ENCODE peak calls at places on chromosomes 6 and 20, in seven cellular contexts. N, L, F, U, T, J and G are unnamed samples.

GRCh38 chr6:43436577-43437282 is 9.4 kb downstream of the ABCC10 start:
- DNase-seq in N (peak), L (peak), F (no peak), U (peak), T (no peak), J (peak), G (peak)

GRCh38 chr20:12372557-12372956 is 454.9 kb downstream of the BTBD3 start:
- DNase-seq in N (no peak), L (no peak), F (no peak), U (no peak), T (no peak), J (no peak), G (no peak)

GRCh38 chr20:50230871-50231270 is 40.2 kb downstream of the CEBPB start:
- DNase-seq in N (no peak), L (no peak), F (no peak), U (no peak), T (no peak), J (no peak), G (no peak)

GRCh38 chr6:35496851-35497570 is at the start of gene TEAD3:
- DNase-seq in N (no peak), L (peak), F (peak), U (peak), T (peak), J (peak), G (peak)

GRCh38 chr6:71886184-71887005 is at the start of gene RIMS1:
- DNase-seq in N (no peak), L (peak), F (peak), U (no peak), T (peak), J (peak), G (peak)

GRCh38 chr6:27752038-27752885 is 159.9 kb downstream of the OR2B2 start:
- DNase-seq in N (peak), L (peak), F (peak), U (peak), T (peak), J (peak), G (no peak)

GRCh38 chr20:23205221-23205620 is 119.1 kb upstream of the CD93 start:
- DNase-seq in N (no peak), L (no peak), F (no peak), U (no peak), T (no peak), J (no peak), G (no peak)

GRCh38 chr6:134299236-134299635 is 18.7 kb downstream of the SGK1 start:
- DNase-seq in N (peak), L (no peak), F (no peak), U (peak), T (no peak), J (peak), G (no peak)

GRCh38 chr6:151784441-151785214 is 22.9 kb upstream of the ESR1 start:
- DNase-seq in N (no peak), L (no peak), F (no peak), U (no peak), T (no peak), J (no peak), G (no peak)

GRCh38 chr6:53624491-53624890 is 41.1 kb downstream of the KLHL31 start:
- DNase-seq in N (no peak), L (no peak), F (no peak), U (no peak), T (no peak), J (no peak), G (no peak)

GRCh38 chr6:31143148-31143547 is 4.3 kb upstream of the PSORS1C2 start:
- DNase-seq in N (peak), L (no peak), F (no peak), U (peak), T (peak), J (peak), G (no peak)

GRCh38 chr6:135114355-135115145 is 59.9 kb upstream of the HBS1L start:
- DNase-seq in N (no peak), L (no peak), F (no peak), U (no peak), T (no peak), J (no peak), G (no peak)

GRCh38 chr6:92589970-92590369 is 829.4 kb downstream of the EPHA7 start:
- DNase-seq in N (no peak), L (no peak), F (no peak), U (peak), T (no peak), J (no peak), G (no peak)

GRCh38 chr6:42452171-42453026 is 673 bp upstream of the TRERF1 start:
- DNase-seq in N (no peak), L (peak), F (peak), U (peak), T (peak), J (peak), G (peak)

GRCh38 chr20:11499235-11499634 is 418.5 kb upstream of the BTBD3 start:
- DNase-seq in N (no peak), L (no peak), F (no peak), U (no peak), T (no peak), J (no peak), G (no peak)

GRCh38 chr20:58719258-58719657 is 26.7 kb downstream of the NPEPL1 start:
- DNase-seq in N (no peak), L (no peak), F (peak), U (no peak), T (no peak), J (no peak), G (no peak)

GRCh38 chr6:87912102-87912501 is 135.5 kb upstream of the SPACA1 start:
- DNase-seq in N (no peak), L (no peak), F (no peak), U (no peak), T (no peak), J (no peak), G (no peak)

GRCh38 chr6:97068211-97068610 is 143.7 kb downstream of the KLHL32 start:
- DNase-seq in N (peak), L (peak), F (peak), U (peak), T (no peak), J (no peak), G (no peak)
- TF ChIP-seq CTCF in N (peak), L (peak), F (peak), U (peak), T (peak), J (no peak), G (no peak)

GRCh38 chr20:18496042-18496441 is 983 bp downstream of the RBBP9 start:
- DNase-seq in N (no peak), L (no peak), F (no peak), U (no peak), T (no peak), J (no peak), G (no peak)
- H3K4me3 ChIP-seq in N (peak), L (peak), F (peak), U (peak), T (peak), J (no peak), G (no peak)

DNA sequence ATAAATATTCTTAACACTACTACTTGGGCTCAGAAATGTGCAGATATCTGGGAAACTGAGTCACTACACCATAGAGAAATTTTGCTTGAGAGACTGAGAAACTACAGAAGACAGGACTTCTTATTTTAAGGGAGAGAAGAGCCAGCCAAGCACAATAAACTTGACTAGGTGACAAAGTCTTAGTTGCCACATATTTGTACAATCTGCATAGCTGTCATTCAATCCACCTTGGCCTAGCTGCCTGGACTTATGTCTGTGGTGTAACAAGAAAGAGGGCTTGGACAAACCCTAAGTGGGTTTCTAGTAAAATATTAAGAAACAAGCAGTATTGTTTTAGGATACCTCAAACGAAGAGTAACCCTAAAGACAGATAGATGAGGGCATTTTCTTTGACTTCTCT is 21.8 kb upstream of the IRAK1BP1 start:
- DNase-seq in N (no peak), L (no peak), F (no peak), U (no peak), T (no peak), J (no peak), G (no peak)
- TF ChIP-seq CTCF in N (no peak), L (no peak), F (no peak), U (no peak), T (no peak), J (no peak), G (no peak)

GRCh38 chr6:89986650-89987074 is 92.4 kb downstream of the GJA10 start:
- DNase-seq in N (peak), L (no peak), F (no peak), U (peak), T (no peak), J (no peak), G (no peak)
- H3K4me3 ChIP-seq in N (no peak), L (no peak), F (no peak), U (no peak), T (no peak), J (no peak), G (no peak)

DNA sequence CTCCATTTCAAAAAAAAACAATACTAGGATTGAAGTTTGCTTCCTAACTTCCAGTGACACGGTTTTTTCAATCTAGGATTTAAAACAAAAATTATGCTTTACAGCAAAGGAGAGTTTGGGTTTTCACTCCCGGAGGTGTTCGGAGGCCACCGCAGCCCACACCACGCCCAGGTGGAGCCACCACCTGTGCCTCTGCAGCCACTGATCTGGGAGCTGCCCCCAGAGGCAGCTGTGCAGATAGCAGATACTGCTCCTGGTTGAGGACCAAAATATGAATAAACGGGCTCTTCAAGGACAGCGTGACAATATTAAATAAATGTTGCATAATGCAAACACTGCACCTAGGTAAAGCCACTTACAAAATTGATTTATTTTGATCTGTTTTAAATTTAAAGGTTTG is 30.2 kb downstream of the DLL1 start:
- DNase-seq in N (no peak), L (peak), F (no peak), U (no peak), T (no peak), J (peak), G (no peak)
- TF ChIP-seq CTCF in N (no peak), L (no peak), F (no peak), U (no peak), T (no peak), J (peak), G (no peak)

GRCh38 chr20:53865905-53866786 is 204.2 kb downstream of the BCAS1 start:
- DNase-seq in N (no peak), L (peak), F (peak), U (peak), T (no peak), J (peak), G (peak)
- H3K4me3 ChIP-seq in N (no peak), L (peak), F (peak), U (peak), T (peak), J (no peak), G (no peak)

GRCh38 chr6:51568771-51569170 is 518.6 kb downstream of the PKHD1 start:
- DNase-seq in N (no peak), L (no peak), F (no peak), U (no peak), T (no peak), J (no peak), G (no peak)

GRCh38 chr6:51565472-51565871 is 521.9 kb downstream of the PKHD1 start:
- DNase-seq in N (no peak), L (no peak), F (no peak), U (no peak), T (no peak), J (no peak), G (no peak)

GRCh38 chr6:51571168-51571567 is 516.2 kb downstream of the PKHD1 start:
- DNase-seq in N (no peak), L (no peak), F (no peak), U (no peak), T (no peak), J (no peak), G (no peak)

GRCh38 chr6:51570168-51570921 is 517.1 kb downstream of the PKHD1 start:
- DNase-seq in N (no peak), L (no peak), F (no peak), U (no peak), T (no peak), J (no peak), G (no peak)

GRCh38 chr6:51569594-51569993 is 517.8 kb downstream of the PKHD1 start:
- DNase-seq in N (no peak), L (no peak), F (peak), U (no peak), T (no peak), J (no peak), G (no peak)
- TF ChIP-seq CTCF in N (no peak), L (no peak), F (peak), U (no peak), T (no peak), J (no peak), G (no peak)

GRCh38 chr6:129923520-129923919 is 62.4 kb upstream of the TMEM244 start:
- DNase-seq in N (no peak), L (no peak), F (no peak), U (peak), T (no peak), J (no peak), G (no peak)

GRCh38 chr6:129932321-129932720 is 71.2 kb upstream of the TMEM244 start:
- DNase-seq in N (no peak), L (no peak), F (no peak), U (no peak), T (no peak), J (no peak), G (no peak)

GRCh38 chr6:129929433-129929832 is 68.3 kb upstream of the TMEM244 start:
- DNase-seq in N (peak), L (no peak), F (no peak), U (peak), T (no peak), J (no peak), G (no peak)
- H3K4me3 ChIP-seq in N (no peak), L (no peak), F (no peak), U (no peak), T (no peak), J (no peak), G (no peak)